ENCODE peak calls at places on chromosome 1, in eight cellular contexts. T, A, M, D, F, C, J and S are unnamed samples.

GRCh38 chr1:204714194-204714860 is 28.8 kb upstream of the LRRN2 start:
- DNase-seq in T (no peak), M (no peak), J (no peak), C (no peak), D (no peak), A (no peak), F (no peak), S (no peak)

GRCh38 chr1:167913895-167914502 is at the start of gene ADCY10:
- DNase-seq in M (no peak), J (no peak), F (no peak), T (no peak), C (no peak), A (no peak), D (no peak), S (no peak)

GRCh38 chr1:30856260-30856790 is 52.2 kb downstream of the SDC3 start:
- DNase-seq in A (no peak), F (no peak), D (peak; percentile 45), J (peak; percentile 98), C (no peak), T (no peak), M (no peak), S (no peak)

GRCh38 chr1:39472826-39473225 is 18.6 kb upstream of the BMP8A start:
- DNase-seq in T (no peak), M (no peak), J (no peak), C (no peak), D (no peak), A (no peak), F (no peak), S (no peak)

GRCh38 chr1:230746617-230747016 is 571 bp upstream of the CAPN9 start:
- DNase-seq in J (no peak), C (no peak), M (no peak), T (no peak), F (no peak), D (no peak), A (no peak), S (no peak)

GRCh38 chr1:85224734-85225623 is 24.2 kb upstream of the SYDE2 start:
- DNase-seq in C (no peak), J (peak; percentile 81), A (no peak), D (peak; percentile 60), F (no peak), T (no peak), M (no peak), S (no peak)

GRCh38 chr1:64173300-64173940 is 30.0 kb upstream of the UBE2U start:
- DNase-seq in C (no peak), J (peak; percentile 26), M (no peak), D (no peak), A (no peak), F (no peak), T (no peak), S (no peak)

GRCh38 chr1:177983824-177984528 is 14.1 kb upstream of the SEC16B start:
- DNase-seq in J (peak; percentile 76), F (no peak), A (no peak), M (no peak), C (peak; percentile 64), T (peak; percentile 21), D (peak; percentile 63), S (no peak)

GRCh38 chr1:36650200-36651065 is 167.7 kb upstream of the CSF3R start:
- DNase-seq in A (peak; percentile 30), F (peak; percentile 43), C (peak; percentile 21), M (peak; percentile 30), J (peak; percentile 74), T (no peak), D (peak; percentile 69), S (peak; percentile 53)

GRCh38 chr1:224300346-224300745 is 29.6 kb downstream of the NVL start:
- DNase-seq in A (no peak), D (no peak), F (no peak), J (no peak), C (peak; percentile 58), M (no peak), T (no peak), S (no peak)

GRCh38 chr1:58396150-58396549 is 150.4 kb downstream of the OMA1 start:
- DNase-seq in F (no peak), M (no peak), A (no peak), J (no peak), D (peak; percentile 74), C (no peak), T (no peak), S (no peak)

GRCh38 chr1:84797603-84798002 is 95.4 kb downstream of the LPAR3 start:
- DNase-seq in C (no peak), A (no peak), J (no peak), M (no peak), D (no peak), F (no peak), T (no peak), S (no peak)

GRCh38 chr1:31762726-31763670 is 1.1 kb downstream of the ADGRB2 start:
- DNase-seq in F (peak; percentile 54), D (peak; percentile 94), C (no peak), J (peak; percentile 72), A (peak; percentile 63), T (no peak), M (peak; percentile 65), S (peak; percentile 61)

GRCh38 chr1:201019321-201019977 is 4.1 kb downstream of the KIF21B start:
- DNase-seq in M (peak; percentile 98), J (no peak), D (no peak), C (no peak), T (no peak), A (peak; percentile 82), F (peak; percentile 87), S (peak; percentile 82)

GRCh38 chr1:13808729-13809131 is 108.7 kb downstream of the PRDM2 start:
- DNase-seq in F (no peak), T (no peak), D (peak; percentile 13), A (no peak), C (no peak), M (no peak), J (no peak), S (no peak)

GRCh38 chr1:119372493-119373086 is 4.0 kb downstream of the HAO2 start:
- DNase-seq in T (no peak), M (no peak), J (no peak), F (no peak), C (no peak), A (no peak), D (peak; percentile 72), S (no peak)

GRCh38 chr1:51799372-51799771 is 79.2 kb downstream of the NRDC start:
- DNase-seq in C (no peak), T (no peak), M (no peak), A (no peak), D (no peak), J (no peak), F (no peak), S (no peak)

GRCh38 chr1:159492575-159493323 is 43.1 kb downstream of the OR10J5 start:
- DNase-seq in C (no peak), A (no peak), M (no peak), T (no peak), D (no peak), J (no peak), F (no peak), S (no peak)

GRCh38 chr1:228921473-228921872 is 186.2 kb downstream of the RHOU start:
- DNase-seq in J (no peak), C (no peak), F (no peak), T (no peak), M (peak; percentile 19), D (no peak), A (no peak), S (no peak)

GRCh38 chr1:12112711-12113161 is 49.6 kb downstream of the TNFRSF8 start:
- DNase-seq in M (no peak), T (no peak), C (no peak), F (no peak), D (no peak), A (no peak), J (no peak), S (no peak)

GRCh38 chr1:27011058-27011764 is 1.4 kb downstream of the TENT5B start:
- DNase-seq in M (no peak), F (no peak), A (no peak), C (no peak), T (peak; percentile 60), J (no peak), D (peak; percentile 89), S (no peak)

GRCh38 chr1:150568567-150568966 is 10.8 kb downstream of the MCL1 start:
- DNase-seq in T (no peak), J (no peak), F (no peak), M (peak; percentile 48), D (peak; percentile 38), A (no peak), C (no peak), S (no peak)

GRCh38 chr1:6495540-6496359 is 4.3 kb upstream of the PLEKHG5 start:
- DNase-seq in F (no peak), D (no peak), M (no peak), J (no peak), T (no peak), C (no peak), A (no peak), S (no peak)

GRCh38 chr1:111372336-111372965 is 55.1 kb downstream of the OVGP1 start:
- DNase-seq in A (no peak), J (no peak), D (no peak), F (no peak), T (no peak), C (no peak), M (no peak), S (no peak)

GRCh38 chr1:46526689-46527291 is 24.7 kb downstream of the KNCN start:
- DNase-seq in T (no peak), D (peak; percentile 46), C (no peak), M (no peak), F (no peak), A (no peak), J (no peak), S (no peak)

GRCh38 chr1:200351826-200352549 is 57.8 kb downstream of the ZNF281 start:
- DNase-seq in A (no peak), T (no peak), J (no peak), F (no peak), C (peak; percentile 54), D (no peak), M (peak; percentile 56), S (no peak)

GRCh38 chr1:14630986-14631385 is 32.5 kb downstream of the KAZN start:
- DNase-seq in T (no peak), C (no peak), A (no peak), D (no peak), J (no peak), M (no peak), F (no peak), S (no peak)

GRCh38 chr1:3320246-3321152 is 134.0 kb upstream of the ARHGEF16 start:
- DNase-seq in F (no peak), J (peak; percentile 81), M (no peak), T (no peak), A (no peak), C (no peak), D (no peak), S (no peak)

GRCh38 chr1:198121058-198121829 is 35.6 kb upstream of the NEK7 start:
- DNase-seq in J (no peak), A (no peak), T (no peak), F (no peak), D (no peak), M (no peak), C (peak; percentile 68), S (no peak)

GRCh38 chr1:227805606-227806197 is 9.8 kb upstream of the PRSS38 start:
- DNase-seq in C (peak; percentile 99), F (no peak), A (no peak), D (no peak), T (no peak), M (no peak), J (no peak), S (no peak)

GRCh38 chr1:24905979-24906720 is 23.9 kb downstream of the RUNX3 start:
- DNase-seq in C (no peak), M (no peak), D (no peak), T (no peak), J (no peak), F (no peak), A (no peak), S (no peak)